ENCODE peak calls at places on chromosomes 6 and 20, in eight cellular contexts. G is psoas muscle; R is AG09309; L is globus pallidus; E is stimulated activated CD4-positive, alpha-beta T cell treated with anti-CD3 and anti-CD28 coated beads, TNF-alpha, amount 100 ng/mL, for 4 hours; W is mammary epithelial cell; D is NCI-H1105; X is activated naive CD8-positive, alpha-beta T cell treated with anti-CD3 and anti-CD28 coated beads for 36 hours. U is an unnamed sample.

GRCh38 chr6:166629628-166630027 is 2.6 kb upstream of the RPS6KA2 start:
- DNase-seq in G (no peak), D (no peak), X (no peak), E (no peak), R (peak; percentile 78), L (no peak), W (no peak), U (no peak)

GRCh38 chr6:117414770-117415169 is 11.0 kb downstream of the ROS1 start:
- DNase-seq in G (no peak), W (peak; percentile 29), E (no peak), X (no peak), R (no peak), L (no peak), D (no peak), U (no peak)

GRCh38 chr20:51400051-51400926 is 142.2 kb downstream of the NFATC2 start:
- DNase-seq in G (no peak), E (peak; percentile 52), L (peak; percentile 45), D (no peak), X (peak; percentile 77), R (no peak), W (no peak), U (no peak)

GRCh38 chr6:151300267-151300930 is 60.6 kb downstream of the AKAP12 start:
- DNase-seq in G (no peak), W (no peak), X (no peak), D (no peak), E (no peak), L (no peak), R (no peak), U (no peak)

GRCh38 chr20:37373020-37373592 is 27.2 kb downstream of the SRC start:
- DNase-seq in W (no peak), D (no peak), E (no peak), R (no peak), G (no peak), X (no peak), L (no peak), U (no peak)

GRCh38 chr20:57090590-57091560 is 175.6 kb downstream of the BMP7 start:
- DNase-seq in R (no peak), G (no peak), L (no peak), E (no peak), X (peak; percentile 14), D (no peak), W (no peak), U (no peak)

GRCh38 chr6:170279977-170280688 is 10.7 kb downstream of the DLL1 start:
- DNase-seq in G (peak; percentile 89), R (no peak), E (no peak), L (no peak), X (no peak), W (no peak), D (peak; percentile 96), U (no peak)

GRCh38 chr6:2542101-2542857 is 208.4 kb downstream of the MYLK4 start:
- DNase-seq in E (no peak), X (no peak), D (no peak), R (no peak), L (no peak), W (no peak), G (no peak), U (no peak)

GRCh38 chr6:3769610-3770009 is 18.1 kb upstream of the PXDC1 start:
- DNase-seq in L (no peak), X (no peak), W (peak; percentile 62), E (no peak), D (no peak), G (no peak), R (no peak), U (no peak)

U was measured in retinal pigment epithelial cell.